ENCODE peak calls at places on chromosomes 3 and 15, in six cellular contexts. O, W, F, X, T and N are unnamed samples. For H3K36me3, the result is how much of the 10 kb centered on the place peaks cover.

GRCh38 chr3:45981321-45982038 is 14.1 kb downstream of the FYCO1 start:
- DNase-seq in O (no peak), W (no peak), F (peak), X (no peak), T (no peak), N (no peak)

GRCh38 chr3:73665317-73665716 is 40.6 kb upstream of the PDZRN3 start:
- DNase-seq in O (no peak), W (no peak), F (no peak), X (no peak), T (no peak), N (no peak)

GRCh38 chr3:79406175-79406574 is 361.6 kb downstream of the ROBO1 start:
- DNase-seq in O (no peak), W (no peak), F (peak), X (no peak), T (no peak), N (no peak)

GRCh38 chr15:99321477-99321876 is 70.2 kb downstream of the LRRC28 start:
- DNase-seq in O (no peak), W (no peak), F (no peak), X (no peak), T (no peak), N (no peak)

GRCh38 chr3:111715911-111716523 is 120.9 kb upstream of the ZBED2 start:
- DNase-seq in O (peak), W (no peak), F (peak), X (peak), T (no peak), N (no peak)

GRCh38 chr3:4571690-4572334 is 78.7 kb downstream of the ITPR1 start:
- DNase-seq in O (no peak), W (no peak), F (peak), X (peak), T (no peak), N (no peak)

GRCh38 chr3:34067442-34068130 is 269.2 kb downstream of the PDCD6IP start:
- DNase-seq in O (no peak), W (no peak), F (no peak), X (no peak), T (no peak), N (no peak)

GRCh38 chr3:113825090-113825489 is 13.5 kb upstream of the GRAMD1C start:
- DNase-seq in O (no peak), W (no peak), F (peak), X (peak), T (no peak), N (no peak)

GRCh38 chr3:123369085-123369484 is 79.8 kb downstream of the ADCY5 start:
- DNase-seq in O (no peak), W (no peak), F (no peak), X (no peak), T (no peak), N (no peak)

GRCh38 chr3:166457382-166457781 is 620.2 kb upstream of the BCHE start:
- DNase-seq in O (no peak), W (no peak), F (no peak), X (no peak), T (no peak), N (no peak)

DNA sequence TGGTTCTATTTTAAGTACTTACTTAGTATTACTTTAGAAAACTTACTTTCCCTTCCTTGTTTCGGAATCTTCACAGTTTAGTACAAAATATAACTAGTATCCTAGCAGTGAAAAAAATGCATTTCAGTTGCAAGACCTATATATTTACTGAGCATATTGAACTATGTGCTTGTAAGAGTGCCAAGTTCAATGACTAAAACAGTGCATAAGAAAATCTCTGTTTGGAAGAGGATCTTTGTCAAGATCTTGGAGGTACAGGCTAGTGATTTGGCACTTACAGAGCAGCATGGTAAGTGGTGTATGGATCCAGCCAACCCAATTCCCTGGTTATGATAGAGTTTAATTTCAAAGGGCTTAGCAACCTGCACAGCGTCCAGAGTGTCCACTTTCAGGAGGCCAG is 625.7 kb upstream of the BCHE start:
- DNase-seq in O (no peak), W (no peak), F (no peak), X (peak), T (no peak), N (no peak)
- H3K27ac ChIP-seq in O (no peak), W (no peak), F (no peak), X (no peak), T (no peak), N (no peak)

GRCh38 chr3:136247436-136247835 is 2.7 kb upstream of the PCCB start:
- DNase-seq in O (no peak), W (no peak), F (no peak), X (no peak), T (no peak), N (no peak)

GRCh38 chr3:136249091-136249490 is 1.0 kb upstream of the PCCB start:
- DNase-seq in O (no peak), W (no peak), F (no peak), X (no peak), T (no peak), N (no peak)

GRCh38 chr3:136245691-136246090 is 4.4 kb upstream of the PCCB start:
- DNase-seq in O (no peak), W (no peak), F (no peak), X (no peak), T (no peak), N (no peak)

GRCh38 chr3:136249593-136250225 is 431 bp upstream of the PCCB start:
- DNase-seq in O (no peak), W (no peak), F (no peak), X (no peak), T (no peak), N (no peak)

DNA sequence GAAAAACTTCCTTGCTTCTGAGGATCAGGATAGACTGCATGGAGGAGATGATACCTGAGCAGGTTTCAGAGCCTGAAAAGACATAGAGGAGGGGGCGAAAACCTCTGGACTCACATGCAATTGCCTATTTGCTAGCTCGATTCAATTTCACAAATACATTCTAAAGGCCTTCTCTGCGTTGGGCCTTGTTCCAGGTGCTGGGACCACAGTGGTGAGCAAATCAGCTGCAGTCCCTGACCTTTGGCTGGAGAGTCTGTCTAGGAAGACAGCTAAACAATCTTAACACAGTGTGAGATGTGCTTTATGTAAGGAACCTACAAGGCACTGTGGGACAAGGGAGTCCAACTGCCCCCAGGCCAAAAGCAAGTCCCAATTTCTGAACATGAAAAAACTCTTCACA is 2.3 kb upstream of the PCCB start:
- DNase-seq in O (no peak), W (no peak), F (no peak), X (no peak), T (no peak), N (no peak)
- H3K4me3 ChIP-seq in O (no peak), W (no peak), F (no peak), X (no peak), T (no peak), N (no peak)

DNA sequence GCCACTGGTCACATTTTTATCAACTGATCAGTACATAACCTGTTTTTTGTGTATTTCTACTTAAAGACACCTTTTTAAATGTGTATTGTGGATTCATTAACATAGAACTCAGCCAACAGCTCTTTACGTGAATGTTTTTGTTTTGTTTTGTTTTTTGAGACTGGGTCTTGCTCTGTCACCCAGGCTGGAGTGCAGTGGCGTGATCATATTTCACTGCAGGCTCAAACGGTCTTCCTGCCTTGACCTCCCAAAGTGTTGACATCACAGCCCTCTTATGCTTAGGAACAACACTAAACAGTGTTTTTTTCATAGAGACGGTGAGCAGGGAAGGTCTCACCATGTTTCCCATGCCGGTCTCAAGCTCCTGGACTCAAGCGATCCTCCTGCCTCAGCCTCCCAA is 9.9 kb downstream of the PSMA4 start:
- DNase-seq in O (no peak), W (no peak), F (no peak), X (no peak), T (no peak), N (no peak)
- H3K36me3 ChIP-seq in O (under half), W (half or more), F (under half), X (under half), T (under half), N (under half)

GRCh38 chr3:141797167-141797773 is 34.1 kb downstream of the GRK7 start:
- DNase-seq in O (peak), W (no peak), F (peak), X (no peak), T (peak), N (peak)
- H3K27ac ChIP-seq in O (peak), W (peak), F (peak), X (no peak), T (peak), N (no peak)

GRCh38 chr3:188149587-188149986 is 4.4 kb upstream of the LPP start:
- DNase-seq in O (no peak), W (no peak), F (no peak), X (no peak), T (no peak), N (no peak)

GRCh38 chr3:188150982-188151381 is 3.0 kb upstream of the LPP start:
- DNase-seq in O (no peak), W (no peak), F (no peak), X (no peak), T (no peak), N (no peak)

GRCh38 chr3:188148318-188148717 is 5.6 kb upstream of the LPP start:
- DNase-seq in O (no peak), W (no peak), F (no peak), X (no peak), T (no peak), N (no peak)

GRCh38 chr3:188146219-188146618 is 7.7 kb upstream of the LPP start:
- DNase-seq in O (no peak), W (no peak), F (no peak), X (no peak), T (no peak), N (no peak)

DNA sequence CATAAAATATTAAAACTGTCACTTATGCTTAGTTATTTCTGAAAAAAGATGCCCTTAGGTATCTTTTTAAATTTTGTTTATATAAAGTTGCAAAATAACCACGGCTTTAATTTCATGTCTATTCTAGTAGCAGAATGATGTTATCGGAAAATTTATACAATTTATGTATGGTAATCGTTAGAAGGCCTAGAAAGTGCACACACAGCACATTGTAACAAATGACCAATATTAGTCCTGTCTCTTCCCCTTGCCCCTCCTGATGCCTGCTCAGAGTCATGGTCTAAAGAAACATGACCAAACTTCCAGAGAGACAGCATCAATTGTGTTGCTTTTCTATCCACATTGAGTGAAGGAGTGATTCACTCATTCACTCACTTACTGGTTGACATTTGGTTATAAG is 6.2 kb upstream of the LPP start:
- DNase-seq in O (no peak), W (no peak), F (no peak), X (no peak), T (no peak), N (no peak)
- H3K4me3 ChIP-seq in O (no peak), W (no peak), F (no peak), X (no peak), T (no peak), N (no peak)

GRCh38 chr3:127770671-127771370 is 51.5 kb downstream of the MGLL start:
- DNase-seq in O (no peak), W (no peak), F (peak), X (no peak), T (no peak), N (no peak)
- H3K36me3 ChIP-seq in O (under half), W (under half), F (under half), X (under half), T (under half), N (under half)